ENCODE peak calls at places on chromosomes 6 and 20, in six cellular contexts. O is IMR-90, K is trophoblast cell, A is H1, R is neuronal stem cell, T is H9. H is an unnamed sample. For H3K79me1, the result is how much of the 10 kb centered on the place peaks cover.

GRCh38 chr6:129432738-129433137 is 277.2 kb downstream of the ARHGAP18 start:
- DNase-seq in O (peak), K (no peak), A (no peak), R (no peak), T (no peak), H (peak)

GRCh38 chr6:34272022-34272926 is 23.5 kb upstream of the SMIM29 start:
- DNase-seq in O (no peak), K (no peak), A (no peak), R (no peak), T (peak), H (no peak)

GRCh38 chr20:48102076-48102787 is 317.0 kb upstream of the SULF2 start:
- DNase-seq in O (no peak), K (peak), A (no peak), R (no peak), T (no peak), H (no peak)

GRCh38 chr6:168363811-168364792 is 44.5 kb upstream of the DACT2 start:
- DNase-seq in O (no peak), K (no peak), A (no peak), R (no peak), T (no peak), H (no peak)

GRCh38 chr6:167643716-167644115 is 183.0 kb upstream of the AFDN start:
- DNase-seq in O (no peak), K (no peak), A (no peak), R (no peak), T (no peak), H (no peak)

GRCh38 chr6:53611342-53611741 is 54.2 kb downstream of the KLHL31 start:
- DNase-seq in O (peak), K (no peak), A (no peak), R (no peak), T (no peak), H (peak)

GRCh38 chr6:135179920-135180457 is 1.1 kb upstream of the MYB start:
- DNase-seq in O (peak), K (no peak), A (no peak), R (peak), T (no peak), H (no peak)

GRCh38 chr20:6590891-6591679 is 176.4 kb upstream of the BMP2 start:
- DNase-seq in O (peak), K (no peak), A (no peak), R (no peak), T (no peak), H (peak)

GRCh38 chr6:4125933-4126864 is 9.2 kb downstream of the ECI2 start:
- DNase-seq in O (peak), K (peak), A (no peak), R (no peak), T (no peak), H (peak)

GRCh38 chr20:59273699-59274380 is 26.6 kb upstream of the EDN3 start:
- DNase-seq in O (no peak), K (no peak), A (no peak), R (no peak), T (no peak), H (no peak)

GRCh38 chr20:48635791-48636267 is 192.0 kb downstream of the PREX1 start:
- DNase-seq in O (peak), K (peak), A (peak), R (no peak), T (peak), H (peak)

GRCh38 chr20:50710492-50711063 is 19.2 kb upstream of the RIPOR3 start:
- DNase-seq in O (peak), K (peak), A (no peak), R (no peak), T (no peak), H (peak)

GRCh38 chr20:46062151-46062550 is 27.6 kb downstream of the NCOA5 start:
- DNase-seq in O (no peak), K (no peak), A (no peak), R (no peak), T (no peak), H (no peak)

GRCh38 chr20:2128542-2128941 is 26.9 kb downstream of the STK35 start:
- DNase-seq in O (no peak), K (no peak), A (no peak), R (no peak), T (no peak), H (no peak)

GRCh38 chr20:2124632-2125131 is 23.1 kb downstream of the STK35 start:
- DNase-seq in O (no peak), K (no peak), A (no peak), R (no peak), T (no peak), H (no peak)

GRCh38 chr20:2125474-2126112 is 24.0 kb downstream of the STK35 start:
- DNase-seq in O (no peak), K (no peak), A (no peak), R (no peak), T (no peak), H (no peak)

GRCh38 chr20:2122921-2123320 is 21.3 kb downstream of the STK35 start:
- DNase-seq in O (peak), K (no peak), A (no peak), R (no peak), T (no peak), H (peak)

DNA sequence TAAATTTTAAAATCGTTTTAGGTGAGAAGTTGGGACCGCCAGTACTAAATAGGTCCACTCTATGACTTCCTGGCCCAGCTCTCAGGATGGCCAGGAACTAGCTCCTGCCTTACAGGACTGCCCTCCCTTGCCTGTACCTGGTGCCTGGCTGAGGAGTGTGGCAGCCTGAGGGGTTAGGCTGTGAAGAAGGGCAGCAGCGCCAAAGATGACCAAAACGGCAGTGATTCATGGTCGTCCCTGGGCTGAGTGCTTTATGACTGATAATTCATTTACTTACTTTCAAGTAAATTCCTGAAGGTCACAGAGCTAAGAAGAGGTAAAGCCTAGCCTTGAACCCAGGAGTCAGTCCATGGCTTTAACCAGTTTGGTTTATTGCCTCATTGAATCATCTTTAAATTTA is 22.1 kb downstream of the STK35 start:
- DNase-seq in O (no peak), K (no peak), A (no peak), R (no peak), T (no peak), H (no peak)
- H3K79me1 ChIP-seq in O (half or more), K (under half), A (under half), R (under half), T (under half), H (half or more)

DNA sequence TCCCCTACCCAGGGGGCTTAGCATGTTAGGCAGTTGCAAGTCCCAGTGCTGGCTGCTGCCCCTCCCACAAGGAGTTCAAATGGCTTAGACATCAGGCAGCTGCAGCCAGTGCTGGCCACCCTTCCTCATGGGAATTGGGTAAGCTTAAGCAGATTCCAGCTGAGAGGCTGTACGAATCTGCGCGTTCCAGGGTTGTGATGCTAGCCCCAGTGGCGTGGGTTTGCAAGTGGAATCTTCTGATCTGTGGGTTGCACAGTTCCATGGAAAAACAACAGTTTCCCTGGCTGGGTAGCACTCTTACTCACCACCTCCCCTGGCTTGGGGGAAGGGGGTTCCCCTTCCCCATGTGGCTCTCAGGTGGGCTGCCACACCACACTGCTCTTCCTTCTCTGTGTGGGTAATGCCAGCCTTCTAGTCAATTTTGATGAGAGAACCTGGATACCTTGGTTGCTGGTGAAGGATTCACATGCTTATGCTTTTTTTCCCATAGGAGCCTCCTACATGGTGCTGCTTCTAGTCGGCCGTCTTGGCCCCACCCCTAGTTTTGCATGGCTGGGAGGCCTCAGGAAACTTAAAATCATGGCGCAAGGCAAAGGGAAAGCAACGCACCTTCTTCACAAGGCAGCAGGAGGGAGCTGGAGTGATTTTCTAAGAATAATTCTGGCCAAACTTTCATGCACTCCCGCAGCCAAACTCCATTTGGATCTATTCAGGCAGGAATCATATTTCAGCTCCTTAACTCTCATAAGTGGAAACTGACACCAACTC is 13.0 kb downstream of the DYNLT2 start:
- DNase-seq in O (no peak), K (no peak), A (no peak), R (no peak), T (peak), H (no peak)
- H2AFZ ChIP-seq in O (no peak), K (no peak), A (peak), R (no peak), T (no peak), H (no peak)

GRCh38 chr20:57661201-57662027 is 41.2 kb upstream of the ZBP1 start:
- DNase-seq in O (no peak), K (no peak), A (no peak), R (no peak), T (peak), H (no peak)
- H3K79me1 ChIP-seq in O (under half), K (under half), A (under half), R (under half), T (under half), H (under half)

DNA sequence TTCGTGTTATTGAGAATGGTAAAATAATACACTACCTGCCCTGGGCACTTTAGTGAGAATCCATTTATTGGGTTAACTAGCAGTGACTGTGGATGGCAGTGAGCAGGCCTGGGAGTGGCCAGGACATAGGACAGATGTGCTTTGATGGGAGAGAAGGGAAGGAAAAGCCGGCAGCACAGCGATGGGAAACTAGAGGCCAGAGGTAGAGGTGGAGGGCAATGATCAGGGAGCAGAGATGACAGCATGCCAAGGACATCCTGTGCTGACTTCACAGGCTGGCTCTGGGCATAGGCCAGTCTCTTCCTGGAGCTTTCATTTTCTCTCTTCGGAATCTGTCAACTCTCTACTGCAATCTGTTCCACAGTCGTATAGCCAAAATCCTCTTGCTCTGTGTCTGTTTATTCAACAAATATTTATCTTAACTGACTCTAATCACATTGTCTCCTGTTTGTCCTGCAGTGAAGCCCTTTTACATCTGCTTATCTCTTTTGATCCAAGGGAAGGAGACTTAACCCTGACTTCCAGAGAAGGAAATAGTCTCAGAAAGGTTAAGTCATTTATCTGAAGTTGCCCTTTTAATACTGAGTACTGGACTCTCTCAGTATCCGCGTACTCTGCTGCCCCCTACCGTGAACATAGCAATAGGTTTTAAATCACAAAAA is 18.4 kb upstream of the MMP24 start:
- DNase-seq in O (peak), K (peak), A (no peak), R (peak), T (peak), H (peak)
- H2AFZ ChIP-seq in O (peak), K (no peak), A (peak), R (no peak), T (no peak), H (peak)

H was measured in mesenchymal stem cell.